ENCODE peak calls at places on chromosomes 1 and 21, in seven cellular contexts. X, T, A, S, Z, Q and K are unnamed samples.

GRCh38 chr1:51284487-51284954 is 45.8 kb downstream of the TTC39A start:
- ATAC-seq in S (no peak), Z (peak), T (peak), X (peak), A (no peak), Q (no peak), K (peak)

GRCh38 chr21:17949395-17949794 is 130.2 kb upstream of the C21orf91 start:
- ATAC-seq in Q (no peak), A (no peak), T (no peak), S (no peak), X (no peak), Z (no peak), K (no peak)

GRCh38 chr1:172411791-172412338 is 8.6 kb upstream of the C1orf105 start:
- ATAC-seq in A (peak), S (no peak), Z (no peak), T (peak), Q (no peak), X (no peak), K (peak)

GRCh38 chr1:48362901-48363300 is 109.1 kb downstream of the SPATA6 start:
- ATAC-seq in Z (no peak), Q (no peak), T (no peak), X (no peak), S (no peak), A (no peak), K (no peak)

GRCh38 chr1:209787551-209787950 is 3.2 kb upstream of the C1orf74 start:
- ATAC-seq in S (no peak), X (peak), Z (no peak), Q (no peak), T (no peak), A (no peak), K (no peak)

GRCh38 chr1:145689922-145690321 is 17.2 kb downstream of the PDZK1 start:
- ATAC-seq in A (no peak), Q (no peak), T (no peak), S (peak), X (no peak), Z (no peak), K (no peak)

GRCh38 chr21:31335957-31336738 is 7.9 kb downstream of the TIAM1 start:
- ATAC-seq in A (peak), X (peak), T (peak), Z (peak), Q (peak), S (no peak), K (peak)

GRCh38 chr1:156880473-156880872 is 13.0 kb upstream of the PEAR1 start:
- ATAC-seq in X (no peak), T (no peak), Z (no peak), A (no peak), Q (no peak), S (no peak), K (no peak)

GRCh38 chr1:230798187-230798484 is 50.9 kb downstream of the CAPN9 start:
- ATAC-seq in T (no peak), A (no peak), X (peak), S (no peak), Q (peak), Z (peak), K (no peak)

GRCh38 chr1:55204997-55205396 is 10.2 kb downstream of the USP24 start:
- ATAC-seq in Q (no peak), A (peak), T (peak), S (no peak), Z (no peak), X (peak), K (peak)

GRCh38 chr1:204868340-204868700 is 2.3 kb upstream of the NFASC start:
- ATAC-seq in A (no peak), S (no peak), Z (no peak), Q (no peak), T (no peak), X (no peak), K (no peak)

GRCh38 chr1:246827396-246827795 is 103.2 kb downstream of the SCCPDH start:
- ATAC-seq in S (no peak), X (no peak), T (no peak), Q (peak), A (no peak), Z (no peak), K (no peak)

GRCh38 chr1:3490046-3490745 is 35.7 kb downstream of the ARHGEF16 start:
- ATAC-seq in T (no peak), A (no peak), X (no peak), Q (no peak), S (no peak), Z (no peak), K (no peak)

GRCh38 chr1:166925791-166926483 is 49.4 kb downstream of the ILDR2 start:
- ATAC-seq in A (no peak), Q (peak), S (no peak), T (no peak), X (no peak), Z (peak), K (no peak)

GRCh38 chr1:54649921-54650320 is 8.3 kb downstream of the MROH7 start:
- ATAC-seq in A (no peak), Z (no peak), Q (no peak), S (no peak), X (no peak), T (no peak), K (no peak)

GRCh38 chr1:38151399-38151798 is 104.8 kb upstream of the POU3F1 start:
- ATAC-seq in Q (no peak), S (no peak), A (no peak), Z (no peak), X (no peak), T (no peak), K (no peak)

GRCh38 chr1:221573727-221574126 is 168.2 kb downstream of the DUSP10 start:
- ATAC-seq in Q (no peak), Z (no peak), S (no peak), X (no peak), A (no peak), T (no peak), K (no peak)

GRCh38 chr1:195005338-195005737 is 1602.9 kb downstream of the KCNT2 start:
- ATAC-seq in Z (no peak), T (no peak), A (no peak), Q (peak), X (no peak), S (no peak), K (no peak)

GRCh38 chr1:233815865-233816264 is 88.6 kb upstream of the SLC35F3 start:
- ATAC-seq in Z (no peak), A (no peak), S (no peak), T (no peak), X (no peak), Q (peak), K (no peak)

GRCh38 chr1:39165049-39165448 is 39.4 kb upstream of the MACF1 start:
- ATAC-seq in Q (no peak), X (no peak), A (no peak), S (no peak), T (no peak), Z (no peak), K (no peak)

GRCh38 chr1:182046763-182047162 is 14.7 kb downstream of the ZNF648 start:
- ATAC-seq in Z (no peak), Q (no peak), T (peak), A (peak), X (no peak), S (no peak), K (peak)

GRCh38 chr1:39485046-39485803 is 6.2 kb upstream of the BMP8A start:
- ATAC-seq in Z (no peak), X (no peak), S (no peak), Q (no peak), A (no peak), T (no peak), K (no peak)

GRCh38 chr21:30793581-30794314 is 19.3 kb downstream of the KRTAP8-1 start:
- ATAC-seq in A (no peak), T (no peak), X (no peak), Z (no peak), S (no peak), Q (no peak), K (no peak)

GRCh38 chr1:70146488-70146887 is 58.9 kb downstream of the LRRC40 start:
- ATAC-seq in T (no peak), A (no peak), Z (no peak), S (no peak), Q (peak), X (no peak), K (no peak)

GRCh38 chr1:10835423-10836421 is 39.3 kb upstream of the CASZ1 start:
- ATAC-seq in X (peak), Z (peak), T (peak), S (no peak), A (no peak), Q (peak), K (no peak)

GRCh38 chr21:34201001-34201400 is 127.6 kb downstream of the MRPS6 start:
- ATAC-seq in Z (no peak), Q (no peak), T (no peak), A (no peak), X (peak), S (no peak), K (no peak)

GRCh38 chr1:6412896-6413295 is 6.8 kb downstream of the HES2 start:
- ATAC-seq in Z (no peak), X (peak), A (no peak), Q (peak), S (no peak), T (no peak), K (no peak)

GRCh38 chr1:39469150-39469549 is 22.3 kb upstream of the BMP8A start:
- ATAC-seq in T (no peak), Z (no peak), X (no peak), A (no peak), S (no peak), Q (no peak), K (no peak)

GRCh38 chr1:183180634-183181056 is 5.4 kb upstream of the LAMC2 start:
- ATAC-seq in A (no peak), S (no peak), Q (peak), Z (peak), X (peak), T (peak), K (peak)